ENCODE peak calls at places on chromosomes 13 and 19, in nine cellular contexts. One of them, this sample, is unnamed.
A peak's percentile ranks its signal among the peaks of the same experiment; 100 is the strongest.

GRCh38 chr13:35884211-35884610 is 247.0 kb downstream of the DCLK1 start:
- DNase-seq in B cell: no peak
- DNase-seq in astrocyte of the spinal cord: no peak
- DNase-seq in stimulated activated CD8-positive, alpha-beta memory T cell treated with anti-CD3 and anti-CD28 coated beads, Interleukin-15, amount 100 ng/mL, for 24 hours: no peak
- DNase-seq in T-helper 2 cell: no peak
- DNase-seq in ELF-1: no peak
- DNase-seq in hypothalamus: no peak
- DNase-seq in NCI-H187 treated with DMSO at 0.1 percent for 48 hours: no peak
- DNase-seq in ascending aorta: no peak
- DNase-seq in this sample: no peak

GRCh38 chr13:77513719-77514335 is 21.7 kb upstream of the SCEL start:
- DNase-seq in B cell: no peak
- DNase-seq in astrocyte of the spinal cord: no peak
- DNase-seq in stimulated activated CD8-positive, alpha-beta memory T cell treated with anti-CD3 and anti-CD28 coated beads, Interleukin-15, amount 100 ng/mL, for 24 hours: no peak
- DNase-seq in T-helper 2 cell: no peak
- DNase-seq in ELF-1: no peak
- DNase-seq in hypothalamus: no peak
- DNase-seq in NCI-H187 treated with DMSO at 0.1 percent for 48 hours: no peak
- DNase-seq in ascending aorta: no peak
- DNase-seq in this sample: no peak

GRCh38 chr13:94928127-94928526 is 215.8 kb upstream of the SOX21 start:
- DNase-seq in B cell: no peak
- DNase-seq in astrocyte of the spinal cord: no peak
- DNase-seq in stimulated activated CD8-positive, alpha-beta memory T cell treated with anti-CD3 and anti-CD28 coated beads, Interleukin-15, amount 100 ng/mL, for 24 hours: no peak
- DNase-seq in T-helper 2 cell: no peak
- DNase-seq in ELF-1: no peak
- DNase-seq in hypothalamus: no peak
- DNase-seq in NCI-H187 treated with DMSO at 0.1 percent for 48 hours: no peak
- DNase-seq in ascending aorta: no peak
- DNase-seq in this sample: no peak

GRCh38 chr19:36420961-36421748 is 2.7 kb upstream of the ZFP82 start:
- DNase-seq in B cell: peak; percentile 38
- DNase-seq in astrocyte of the spinal cord: peak; percentile 28
- DNase-seq in stimulated activated CD8-positive, alpha-beta memory T cell treated with anti-CD3 and anti-CD28 coated beads, Interleukin-15, amount 100 ng/mL, for 24 hours: no peak
- DNase-seq in T-helper 2 cell: no peak
- DNase-seq in ELF-1: peak; percentile 69
- DNase-seq in hypothalamus: no peak
- DNase-seq in NCI-H187 treated with DMSO at 0.1 percent for 48 hours: no peak
- DNase-seq in ascending aorta: no peak
- DNase-seq in this sample: peak; percentile 67

GRCh38 chr19:47405854-47406417 is 13.4 kb downstream of the MEIS3 start:
- DNase-seq in B cell: peak; percentile 14
- DNase-seq in astrocyte of the spinal cord: no peak
- DNase-seq in stimulated activated CD8-positive, alpha-beta memory T cell treated with anti-CD3 and anti-CD28 coated beads, Interleukin-15, amount 100 ng/mL, for 24 hours: no peak
- DNase-seq in T-helper 2 cell: no peak
- DNase-seq in ELF-1: no peak
- DNase-seq in hypothalamus: no peak
- DNase-seq in NCI-H187 treated with DMSO at 0.1 percent for 48 hours: no peak
- DNase-seq in ascending aorta: no peak
- DNase-seq in this sample: no peak

GRCh38 chr13:23728807-23729206 is 158.6 kb downstream of the TNFRSF19 start:
- DNase-seq in B cell: no peak
- DNase-seq in astrocyte of the spinal cord: no peak
- DNase-seq in stimulated activated CD8-positive, alpha-beta memory T cell treated with anti-CD3 and anti-CD28 coated beads, Interleukin-15, amount 100 ng/mL, for 24 hours: no peak
- DNase-seq in T-helper 2 cell: no peak
- DNase-seq in ELF-1: no peak
- DNase-seq in hypothalamus: no peak
- DNase-seq in NCI-H187 treated with DMSO at 0.1 percent for 48 hours: no peak
- DNase-seq in ascending aorta: no peak
- DNase-seq in this sample: no peak

GRCh38 chr19:17520865-17521264 is 9.4 kb downstream of the PGLS start:
- DNase-seq in B cell: no peak
- DNase-seq in astrocyte of the spinal cord: no peak
- DNase-seq in stimulated activated CD8-positive, alpha-beta memory T cell treated with anti-CD3 and anti-CD28 coated beads, Interleukin-15, amount 100 ng/mL, for 24 hours: no peak
- DNase-seq in T-helper 2 cell: no peak
- DNase-seq in ELF-1: peak; percentile 16
- DNase-seq in hypothalamus: no peak
- DNase-seq in NCI-H187 treated with DMSO at 0.1 percent for 48 hours: no peak
- DNase-seq in ascending aorta: no peak
- DNase-seq in this sample: no peak

GRCh38 chr13:110458017-110458416 is 103.5 kb downstream of the RAB20 start:
- DNase-seq in B cell: no peak
- DNase-seq in astrocyte of the spinal cord: no peak
- DNase-seq in stimulated activated CD8-positive, alpha-beta memory T cell treated with anti-CD3 and anti-CD28 coated beads, Interleukin-15, amount 100 ng/mL, for 24 hours: no peak
- DNase-seq in T-helper 2 cell: no peak
- DNase-seq in ELF-1: no peak
- DNase-seq in hypothalamus: no peak
- DNase-seq in NCI-H187 treated with DMSO at 0.1 percent for 48 hours: no peak
- DNase-seq in ascending aorta: no peak
- DNase-seq in this sample: no peak

GRCh38 chr19:6005321-6006069 is 27.6 kb upstream of the RANBP3 start:
- DNase-seq in B cell: no peak
- DNase-seq in astrocyte of the spinal cord: no peak
- DNase-seq in stimulated activated CD8-positive, alpha-beta memory T cell treated with anti-CD3 and anti-CD28 coated beads, Interleukin-15, amount 100 ng/mL, for 24 hours: no peak
- DNase-seq in T-helper 2 cell: no peak
- DNase-seq in ELF-1: no peak
- DNase-seq in hypothalamus: no peak
- DNase-seq in NCI-H187 treated with DMSO at 0.1 percent for 48 hours: no peak
- DNase-seq in ascending aorta: no peak
- DNase-seq in this sample: no peak

GRCh38 chr19:51422053-51422448 is 4.6 kb upstream of the SIGLEC10 start:
- DNase-seq in B cell: peak; percentile 84
- DNase-seq in astrocyte of the spinal cord: peak; percentile 23
- DNase-seq in stimulated activated CD8-positive, alpha-beta memory T cell treated with anti-CD3 and anti-CD28 coated beads, Interleukin-15, amount 100 ng/mL, for 24 hours: peak; percentile 98
- DNase-seq in T-helper 2 cell: peak; percentile 72
- DNase-seq in ELF-1: peak; percentile 93
- DNase-seq in hypothalamus: no peak
- DNase-seq in NCI-H187 treated with DMSO at 0.1 percent for 48 hours: no peak
- DNase-seq in ascending aorta: peak; percentile 83
- DNase-seq in this sample: peak; percentile 97

GRCh38 chr13:44816701-44817684 is 172.3 kb downstream of the NUFIP1 start:
- DNase-seq in B cell: no peak
- DNase-seq in astrocyte of the spinal cord: peak; percentile 49
- DNase-seq in stimulated activated CD8-positive, alpha-beta memory T cell treated with anti-CD3 and anti-CD28 coated beads, Interleukin-15, amount 100 ng/mL, for 24 hours: no peak
- DNase-seq in T-helper 2 cell: no peak
- DNase-seq in ELF-1: peak; percentile 32
- DNase-seq in hypothalamus: no peak
- DNase-seq in NCI-H187 treated with DMSO at 0.1 percent for 48 hours: no peak
- DNase-seq in ascending aorta: no peak
- DNase-seq in this sample: no peak

GRCh38 chr19:16018801-16019551 is 57.3 kb upstream of the TPM4 start:
- DNase-seq in B cell: peak; percentile 19
- DNase-seq in astrocyte of the spinal cord: no peak
- DNase-seq in stimulated activated CD8-positive, alpha-beta memory T cell treated with anti-CD3 and anti-CD28 coated beads, Interleukin-15, amount 100 ng/mL, for 24 hours: no peak
- DNase-seq in T-helper 2 cell: no peak
- DNase-seq in ELF-1: no peak
- DNase-seq in hypothalamus: no peak
- DNase-seq in NCI-H187 treated with DMSO at 0.1 percent for 48 hours: no peak
- DNase-seq in ascending aorta: peak; percentile 63
- DNase-seq in this sample: no peak

GRCh38 chr13:110680852-110681251 is 25.1 kb downstream of the CARS2 start:
- DNase-seq in B cell: peak; percentile 46
- DNase-seq in astrocyte of the spinal cord: no peak
- DNase-seq in stimulated activated CD8-positive, alpha-beta memory T cell treated with anti-CD3 and anti-CD28 coated beads, Interleukin-15, amount 100 ng/mL, for 24 hours: no peak
- DNase-seq in T-helper 2 cell: no peak
- DNase-seq in ELF-1: peak; percentile 50
- DNase-seq in hypothalamus: no peak
- DNase-seq in NCI-H187 treated with DMSO at 0.1 percent for 48 hours: no peak
- DNase-seq in ascending aorta: peak; percentile 57
- DNase-seq in this sample: peak; percentile 57

GRCh38 chr19:13052447-13053232 is 50.0 kb downstream of the LYL1 start:
- DNase-seq in B cell: no peak
- DNase-seq in astrocyte of the spinal cord: no peak
- DNase-seq in stimulated activated CD8-positive, alpha-beta memory T cell treated with anti-CD3 and anti-CD28 coated beads, Interleukin-15, amount 100 ng/mL, for 24 hours: no peak
- DNase-seq in T-helper 2 cell: no peak
- DNase-seq in ELF-1: no peak
- DNase-seq in hypothalamus: no peak
- DNase-seq in NCI-H187 treated with DMSO at 0.1 percent for 48 hours: no peak
- DNase-seq in ascending aorta: no peak
- DNase-seq in this sample: no peak

GRCh38 chr19:55112781-55113569 is 4.5 kb downstream of the PPP1R12C start:
- DNase-seq in B cell: peak; percentile 45
- DNase-seq in astrocyte of the spinal cord: no peak
- DNase-seq in stimulated activated CD8-positive, alpha-beta memory T cell treated with anti-CD3 and anti-CD28 coated beads, Interleukin-15, amount 100 ng/mL, for 24 hours: no peak
- DNase-seq in T-helper 2 cell: no peak
- DNase-seq in ELF-1: no peak
- DNase-seq in hypothalamus: no peak
- DNase-seq in NCI-H187 treated with DMSO at 0.1 percent for 48 hours: no peak
- DNase-seq in ascending aorta: no peak
- DNase-seq in this sample: peak; percentile 52

This sample was measured in WTC11.